ENCODE peak calls at places on chromosome 2, in eight cellular contexts. One of them, this sample, is unnamed.

GRCh38 chr2:106708189-106708588 is 177.8 kb downstream of the ST6GAL2 start:
- DNase-seq in HFF-Myc: no peak
- DNase-seq in progenitor cell of endocrine pancreas: no peak
- DNase-seq in dorsolateral prefrontal cortex: no peak
- DNase-seq in IMR-90: no peak
- DNase-seq in sigmoid colon: no peak
- DNase-seq in lower lobe of right lung: no peak
- DNase-seq in A549: no peak
- DNase-seq in this sample: no peak

GRCh38 chr2:62099050-62099449 is 96.9 kb upstream of the B3GNT2 start:
- DNase-seq in dorsolateral prefrontal cortex: no peak
- DNase-seq in A549: no peak
- DNase-seq in IMR-90: no peak
- DNase-seq in progenitor cell of endocrine pancreas: no peak
- DNase-seq in HFF-Myc: no peak
- DNase-seq in sigmoid colon: no peak
- DNase-seq in lower lobe of right lung: no peak
- DNase-seq in this sample: no peak

GRCh38 chr2:237097911-237098702 is 12.4 kb downstream of the COPS8 start:
- DNase-seq in lower lobe of right lung: no peak
- DNase-seq in IMR-90: peak
- DNase-seq in A549: peak
- DNase-seq in sigmoid colon: no peak
- DNase-seq in progenitor cell of endocrine pancreas: no peak
- DNase-seq in dorsolateral prefrontal cortex: no peak
- DNase-seq in HFF-Myc: peak
- DNase-seq in this sample: no peak

GRCh38 chr2:64634338-64635267 is 19.1 kb downstream of the SERTAD2 start:
- DNase-seq in HFF-Myc: no peak
- DNase-seq in lower lobe of right lung: no peak
- DNase-seq in dorsolateral prefrontal cortex: no peak
- DNase-seq in IMR-90: peak
- DNase-seq in progenitor cell of endocrine pancreas: no peak
- DNase-seq in A549: no peak
- DNase-seq in sigmoid colon: peak
- DNase-seq in this sample: no peak

GRCh38 chr2:101587251-101587650 is 110.3 kb upstream of the MAP4K4 start:
- DNase-seq in progenitor cell of endocrine pancreas: no peak
- DNase-seq in A549: no peak
- DNase-seq in HFF-Myc: no peak
- DNase-seq in dorsolateral prefrontal cortex: no peak
- DNase-seq in lower lobe of right lung: no peak
- DNase-seq in sigmoid colon: no peak
- DNase-seq in IMR-90: no peak
- DNase-seq in this sample: no peak

GRCh38 chr2:238042849-238043584 is 17.8 kb upstream of the SCLY start:
- DNase-seq in IMR-90: peak
- DNase-seq in dorsolateral prefrontal cortex: no peak
- DNase-seq in sigmoid colon: no peak
- DNase-seq in HFF-Myc: no peak
- DNase-seq in progenitor cell of endocrine pancreas: no peak
- DNase-seq in lower lobe of right lung: no peak
- DNase-seq in A549: no peak
- DNase-seq in this sample: no peak

GRCh38 chr2:168246483-168247340 is 683 bp downstream of the STK39 start:
- DNase-seq in IMR-90: peak
- DNase-seq in lower lobe of right lung: peak
- DNase-seq in progenitor cell of endocrine pancreas: peak
- DNase-seq in dorsolateral prefrontal cortex: peak
- DNase-seq in A549: peak
- DNase-seq in HFF-Myc: no peak
- DNase-seq in sigmoid colon: peak
- DNase-seq in this sample: no peak

GRCh38 chr2:2108756-2109155 is 222.3 kb downstream of the MYT1L start:
- DNase-seq in progenitor cell of endocrine pancreas: no peak
- DNase-seq in lower lobe of right lung: no peak
- DNase-seq in dorsolateral prefrontal cortex: no peak
- DNase-seq in HFF-Myc: no peak
- DNase-seq in sigmoid colon: no peak
- DNase-seq in IMR-90: no peak
- DNase-seq in A549: no peak
- DNase-seq in this sample: no peak

DNA sequence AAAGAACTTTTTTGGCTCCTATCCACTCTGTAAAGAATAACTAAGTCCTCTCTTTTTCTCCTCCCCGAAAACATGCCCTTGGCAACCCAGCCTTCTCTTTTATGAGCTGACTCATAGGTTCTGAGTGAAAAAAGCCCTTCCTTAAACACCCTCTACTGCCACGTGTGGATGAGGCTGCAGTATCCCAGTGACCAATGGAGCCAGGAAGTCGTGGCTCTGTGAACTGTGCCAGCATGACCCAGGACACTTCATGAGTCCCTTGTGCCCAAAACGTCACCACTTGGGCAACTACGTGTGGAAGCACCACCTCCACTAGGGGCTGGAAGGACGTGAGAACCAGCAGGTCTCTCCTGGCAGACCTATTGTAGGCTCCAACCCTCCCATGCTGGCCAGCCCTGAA is 349.6 kb downstream of the TNS1 start:
- DNase-seq in A549: peak
- DNase-seq in HFF-Myc: peak
- DNase-seq in dorsolateral prefrontal cortex: peak
- DNase-seq in IMR-90: peak
- DNase-seq in progenitor cell of endocrine pancreas: no peak
- DNase-seq in sigmoid colon: peak
- DNase-seq in lower lobe of right lung: peak
- DNase-seq in this sample: no peak
- TF ChIP-seq CTCF in A549: no peak
- TF ChIP-seq CTCF in HFF-Myc: peak
- TF ChIP-seq CTCF in dorsolateral prefrontal cortex: no peak
- TF ChIP-seq CTCF in IMR-90: peak
- TF ChIP-seq CTCF in progenitor cell of endocrine pancreas: no peak
- TF ChIP-seq CTCF in sigmoid colon: no peak
- TF ChIP-seq CTCF in lower lobe of right lung: no peak
- TF ChIP-seq CTCF in this sample: no peak

DNA sequence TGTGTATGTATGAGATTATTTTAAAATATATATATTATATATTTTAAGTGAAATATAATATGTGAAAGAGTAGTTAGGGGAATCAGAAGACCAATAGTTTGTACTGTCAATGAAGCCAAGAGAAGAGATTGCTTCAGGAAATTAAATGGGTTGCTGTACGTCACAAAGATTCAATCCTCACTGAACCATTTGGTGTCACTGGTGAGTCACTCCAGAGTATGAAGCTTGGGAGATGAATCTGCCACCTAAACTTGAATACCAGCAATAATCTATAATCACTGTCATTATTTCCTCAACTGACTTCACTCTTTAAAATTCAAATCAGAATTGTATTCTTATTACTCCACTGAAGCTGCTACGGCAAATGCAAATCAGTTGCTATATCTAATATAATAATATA is 41.9 kb upstream of the SCN9A start:
- DNase-seq in IMR-90: peak
- DNase-seq in lower lobe of right lung: no peak
- DNase-seq in dorsolateral prefrontal cortex: no peak
- DNase-seq in progenitor cell of endocrine pancreas: no peak
- DNase-seq in A549: no peak
- DNase-seq in sigmoid colon: no peak
- DNase-seq in HFF-Myc: no peak
- DNase-seq in this sample: no peak
- TF ChIP-seq CTCF in IMR-90: no peak
- TF ChIP-seq CTCF in lower lobe of right lung: peak
- TF ChIP-seq CTCF in dorsolateral prefrontal cortex: no peak
- TF ChIP-seq CTCF in progenitor cell of endocrine pancreas: no peak
- TF ChIP-seq CTCF in A549: no peak
- TF ChIP-seq CTCF in sigmoid colon: peak
- TF ChIP-seq CTCF in HFF-Myc: no peak
- TF ChIP-seq CTCF in this sample: peak

DNA sequence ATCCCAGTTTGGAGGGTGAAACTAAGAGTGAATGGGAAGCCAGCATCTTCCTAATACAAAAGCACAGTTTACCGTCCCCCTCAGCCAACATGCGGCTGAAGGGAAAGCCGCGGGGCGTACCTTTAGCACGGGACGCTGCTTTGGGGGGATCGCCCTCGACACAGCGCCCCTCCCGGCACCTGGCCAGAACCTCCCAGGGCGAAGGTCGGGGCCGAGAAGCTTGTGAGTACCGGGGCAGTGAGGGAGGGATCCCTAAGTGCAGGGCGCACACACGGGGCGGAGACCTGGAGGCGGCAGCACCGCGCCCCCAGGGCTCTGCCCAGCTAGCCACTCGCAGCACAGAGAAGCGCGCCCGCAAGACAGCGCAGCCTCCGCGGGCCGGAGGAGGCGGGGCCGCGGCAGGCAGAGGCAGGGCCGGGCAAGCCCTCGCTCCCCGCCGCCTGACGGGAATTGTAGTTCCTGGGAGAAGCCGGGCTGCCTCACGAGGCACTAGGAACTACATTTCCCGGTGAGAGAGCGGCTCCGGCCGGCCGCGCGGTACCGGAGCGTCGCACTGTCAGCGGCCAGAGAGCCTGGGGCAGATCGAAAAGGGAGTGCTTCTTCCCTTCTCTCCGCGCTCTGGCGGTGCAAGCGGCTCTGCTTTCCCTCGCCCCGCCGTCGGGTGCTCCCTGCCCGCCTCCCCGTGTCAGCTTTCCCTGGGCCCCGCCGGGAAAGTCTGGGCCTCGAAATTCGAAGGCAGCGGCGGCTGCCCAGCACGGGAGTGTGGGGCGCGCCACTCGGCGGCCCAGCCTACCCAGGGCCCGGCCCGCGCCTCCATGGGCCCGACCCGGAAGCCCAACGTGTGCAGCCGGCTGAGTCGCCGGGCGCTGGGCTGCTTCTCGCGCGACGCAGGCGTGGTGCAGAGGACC is at the start of the genes DCAF17 and METTL8:
- DNase-seq in A549: peak
- DNase-seq in HFF-Myc: peak
- DNase-seq in lower lobe of right lung: peak
- DNase-seq in dorsolateral prefrontal cortex: peak
- DNase-seq in IMR-90: peak
- DNase-seq in sigmoid colon: peak
- DNase-seq in progenitor cell of endocrine pancreas: peak
- DNase-seq in this sample: peak
- TF ChIP-seq CTCF in A549: peak
- TF ChIP-seq CTCF in HFF-Myc: peak
- TF ChIP-seq CTCF in lower lobe of right lung: peak
- TF ChIP-seq CTCF in dorsolateral prefrontal cortex: peak
- TF ChIP-seq CTCF in IMR-90: peak
- TF ChIP-seq CTCF in sigmoid colon: no peak
- TF ChIP-seq CTCF in progenitor cell of endocrine pancreas: peak
- TF ChIP-seq CTCF in this sample: peak

GRCh38 chr2:26472821-26473655 is 4.9 kb downstream of the OTOF start:
- DNase-seq in progenitor cell of endocrine pancreas: no peak
- DNase-seq in HFF-Myc: no peak
- DNase-seq in dorsolateral prefrontal cortex: no peak
- DNase-seq in lower lobe of right lung: no peak
- DNase-seq in sigmoid colon: no peak
- DNase-seq in IMR-90: no peak
- DNase-seq in A549: no peak
- DNase-seq in this sample: no peak

GRCh38 chr2:26470601-26471260 is 7.2 kb downstream of the OTOF start:
- DNase-seq in HFF-Myc: no peak
- DNase-seq in lower lobe of right lung: no peak
- DNase-seq in A549: no peak
- DNase-seq in progenitor cell of endocrine pancreas: no peak
- DNase-seq in sigmoid colon: no peak
- DNase-seq in dorsolateral prefrontal cortex: no peak
- DNase-seq in IMR-90: no peak
- DNase-seq in this sample: no peak

GRCh38 chr2:26473796-26474195 is 4.1 kb downstream of the OTOF start:
- DNase-seq in progenitor cell of endocrine pancreas: no peak
- DNase-seq in A549: no peak
- DNase-seq in HFF-Myc: no peak
- DNase-seq in sigmoid colon: no peak
- DNase-seq in IMR-90: no peak
- DNase-seq in lower lobe of right lung: no peak
- DNase-seq in dorsolateral prefrontal cortex: no peak
- DNase-seq in this sample: no peak

GRCh38 chr2:26471278-26471677 is 6.6 kb downstream of the OTOF start:
- DNase-seq in IMR-90: no peak
- DNase-seq in sigmoid colon: no peak
- DNase-seq in A549: no peak
- DNase-seq in progenitor cell of endocrine pancreas: no peak
- DNase-seq in lower lobe of right lung: no peak
- DNase-seq in dorsolateral prefrontal cortex: no peak
- DNase-seq in HFF-Myc: no peak
- DNase-seq in this sample: no peak

GRCh38 chr2:26471766-26472706 is 5.9 kb downstream of the OTOF start:
- DNase-seq in A549: peak
- DNase-seq in lower lobe of right lung: no peak
- DNase-seq in IMR-90: no peak
- DNase-seq in progenitor cell of endocrine pancreas: no peak
- DNase-seq in sigmoid colon: no peak
- DNase-seq in HFF-Myc: no peak
- DNase-seq in dorsolateral prefrontal cortex: no peak
- DNase-seq in this sample: no peak
- TF ChIP-seq CTCF in A549: no peak
- TF ChIP-seq CTCF in lower lobe of right lung: no peak
- TF ChIP-seq CTCF in IMR-90: no peak
- TF ChIP-seq CTCF in progenitor cell of endocrine pancreas: peak
- TF ChIP-seq CTCF in sigmoid colon: no peak
- TF ChIP-seq CTCF in HFF-Myc: peak
- TF ChIP-seq CTCF in dorsolateral prefrontal cortex: no peak
- TF ChIP-seq CTCF in this sample: no peak

GRCh38 chr2:111134082-111134481 is 13.4 kb downstream of the BCL2L11 start:
- DNase-seq in A549: peak
- DNase-seq in progenitor cell of endocrine pancreas: no peak
- DNase-seq in sigmoid colon: no peak
- DNase-seq in lower lobe of right lung: no peak
- DNase-seq in dorsolateral prefrontal cortex: no peak
- DNase-seq in IMR-90: no peak
- DNase-seq in HFF-Myc: no peak
- DNase-seq in this sample: no peak
- TF ChIP-seq CTCF in A549: no peak
- TF ChIP-seq CTCF in progenitor cell of endocrine pancreas: peak
- TF ChIP-seq CTCF in sigmoid colon: no peak
- TF ChIP-seq CTCF in lower lobe of right lung: no peak
- TF ChIP-seq CTCF in dorsolateral prefrontal cortex: peak
- TF ChIP-seq CTCF in IMR-90: no peak
- TF ChIP-seq CTCF in HFF-Myc: no peak
- TF ChIP-seq CTCF in this sample: no peak

DNA sequence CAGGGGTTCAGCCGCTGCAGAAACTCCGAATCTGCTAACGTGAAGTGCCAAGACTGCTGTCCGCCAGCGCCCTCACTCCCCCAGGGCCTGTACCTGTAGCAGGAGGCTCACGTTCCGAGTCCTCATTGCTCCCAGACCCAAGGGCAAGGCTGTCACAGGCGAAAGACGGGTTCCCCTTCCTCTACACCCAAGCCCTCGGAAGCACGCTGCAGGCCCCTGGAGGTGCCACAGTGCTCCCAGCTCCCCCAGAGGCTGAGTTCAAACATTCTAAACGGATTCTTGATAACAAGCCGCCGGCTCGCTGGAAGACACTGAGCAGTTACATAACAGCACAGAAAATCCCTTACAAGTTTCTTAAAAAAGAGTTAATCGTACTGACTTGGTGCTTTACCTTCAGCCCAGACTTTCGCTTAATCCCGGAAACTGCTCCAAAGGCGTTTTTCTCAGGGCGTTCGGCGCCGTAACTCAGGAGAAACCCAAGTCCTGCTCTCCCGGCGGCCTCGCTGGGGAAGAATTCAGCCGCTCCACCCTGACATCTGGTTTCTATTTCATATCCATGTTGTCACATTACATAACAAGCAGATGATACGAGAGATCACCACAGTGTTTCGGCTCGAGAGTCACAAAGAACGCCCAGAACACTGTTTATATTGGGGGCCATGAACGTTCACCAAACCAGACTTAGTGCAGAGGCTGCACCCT is 92.0 kb downstream of the HDAC4 start:
- DNase-seq in progenitor cell of endocrine pancreas: no peak
- DNase-seq in sigmoid colon: peak
- DNase-seq in HFF-Myc: peak
- DNase-seq in lower lobe of right lung: no peak
- DNase-seq in IMR-90: peak
- DNase-seq in A549: no peak
- DNase-seq in dorsolateral prefrontal cortex: peak
- DNase-seq in this sample: no peak
- TF ChIP-seq CTCF in progenitor cell of endocrine pancreas: no peak
- TF ChIP-seq CTCF in sigmoid colon: no peak
- TF ChIP-seq CTCF in HFF-Myc: no peak
- TF ChIP-seq CTCF in lower lobe of right lung: no peak
- TF ChIP-seq CTCF in IMR-90: no peak
- TF ChIP-seq CTCF in A549: no peak
- TF ChIP-seq CTCF in dorsolateral prefrontal cortex: no peak
- TF ChIP-seq CTCF in this sample: no peak

This sample was measured in D721Med.